ENCODE peak calls at places on chromosomes 3 and 15, in six cellular contexts. A is cardiac muscle cell, I is left ventricle myocardium inferior, T is HFF-Myc, Z is fibroblast of lung, D is hepatocyte. R is an unnamed sample.

GRCh38 chr15:26744894-26745293 is 28.0 kb downstream of the GABRB3 start:
- DNase-seq in A (no peak), I (no peak), T (no peak), Z (no peak), D (no peak), R (no peak)

GRCh38 chr15:99103279-99103678 is 1.6 kb upstream of the SYNM start:
- DNase-seq in A (no peak), I (no peak), T (no peak), Z (no peak), D (no peak), R (no peak)

GRCh38 chr3:15277861-15278260 is 54.5 kb downstream of the SH3BP5 start:
- DNase-seq in A (no peak), I (no peak), T (no peak), Z (no peak), D (no peak), R (no peak)

GRCh38 chr3:47000198-47000815 is 20.8 kb downstream of the NBEAL2 start:
- DNase-seq in A (no peak), I (no peak), T (no peak), Z (no peak), D (no peak), R (peak; percentile 38)

GRCh38 chr15:35603298-35603697 is 57.3 kb upstream of the DPH6 start:
- DNase-seq in A (no peak), I (no peak), T (peak; percentile 61), Z (peak; percentile 84), D (no peak), R (peak; percentile 85)

GRCh38 chr15:99486371-99487336 is 79.1 kb upstream of the MEF2A start:
- DNase-seq in A (peak; percentile 51), I (peak; percentile 89), T (peak; percentile 72), Z (peak; percentile 64), D (peak; percentile 82), R (peak; percentile 48)

GRCh38 chr15:81304226-81304625 is 19.7 kb downstream of the STARD5 start:
- DNase-seq in A (no peak), I (peak; percentile 40), T (no peak), Z (peak; percentile 82), D (no peak), R (peak; percentile 66)

GRCh38 chr3:8550619-8551018 is 49.0 kb downstream of the LMCD1 start:
- DNase-seq in A (no peak), I (peak; percentile 46), T (no peak), Z (no peak), D (no peak), R (no peak)

GRCh38 chr3:38157562-38157961 is 7.8 kb upstream of the OXSR1 start:
- DNase-seq in A (peak; percentile 28), I (no peak), T (no peak), Z (peak; percentile 13), D (peak; percentile 60), R (no peak)

GRCh38 chr3:104878395-104878794 is 488.3 kb upstream of the ALCAM start:
- DNase-seq in A (no peak), I (no peak), T (no peak), Z (peak; percentile 62), D (no peak), R (peak; percentile 26)

GRCh38 chr15:93422476-93422875 is 333.5 kb upstream of the RGMA start:
- DNase-seq in A (no peak), I (no peak), T (no peak), Z (no peak), D (no peak), R (no peak)

GRCh38 chr3:149384167-149384566 is 6.7 kb upstream of the TM4SF1 start:
- DNase-seq in A (no peak), I (no peak), T (no peak), Z (no peak), D (no peak), R (no peak)

GRCh38 chr3:66816110-66816761 is 181.9 kb upstream of the KBTBD8 start:
- DNase-seq in A (peak; percentile 93), I (no peak), T (peak; percentile 53), Z (peak; percentile 70), D (peak; percentile 71), R (peak; percentile 67)

GRCh38 chr15:94080416-94080815 is 150.9 kb upstream of the MCTP2 start:
- DNase-seq in A (no peak), I (peak; percentile 58), T (peak; percentile 66), Z (peak; percentile 83), D (no peak), R (peak; percentile 94)

GRCh38 chr3:32147509-32147908 is 41.1 kb downstream of the GPD1L start:
- DNase-seq in A (no peak), I (no peak), T (no peak), Z (peak; percentile 13), D (no peak), R (peak; percentile 27)

GRCh38 chr15:22806156-22806555 is 19.7 kb downstream of the NIPA1 start:
- DNase-seq in A (no peak), I (no peak), T (no peak), Z (no peak), D (no peak), R (no peak)

GRCh38 chr3:157662171-157662570 is 159.0 kb upstream of the VEPH1 start:
- DNase-seq in A (no peak), I (no peak), T (no peak), Z (no peak), D (no peak), R (no peak)

GRCh38 chr3:155024006-155024638 is 56.0 kb upstream of the MME start:
- DNase-seq in A (no peak), I (no peak), T (no peak), Z (peak; percentile 29), D (no peak), R (no peak)

GRCh38 chr15:50685191-50685975 is 1.2 kb downstream of the TRPM7 start:
- DNase-seq in A (no peak), I (no peak), T (no peak), Z (peak; percentile 11), D (no peak), R (no peak)

GRCh38 chr3:135271562-135272290 is 476.7 kb downstream of the EPHB1 start:
- DNase-seq in A (no peak), I (no peak), T (no peak), Z (no peak), D (no peak), R (no peak)

GRCh38 chr3:45988100-45988761 is 7.4 kb downstream of the FYCO1 start:
- DNase-seq in A (no peak), I (no peak), T (no peak), Z (peak; percentile 18), D (peak; percentile 46), R (peak; percentile 14)

GRCh38 chr3:60835796-60836195 is 415.5 kb downstream of the FHIT start:
- DNase-seq in A (no peak), I (no peak), T (no peak), Z (no peak), D (no peak), R (no peak)

GRCh38 chr15:62071711-62072308 is 5.0 kb downstream of the C2CD4A start:
- DNase-seq in A (peak; percentile 53), I (no peak), T (no peak), Z (peak; percentile 21), D (peak; percentile 59), R (peak; percentile 65)

GRCh38 chr3:9600597-9600996 is 47.0 kb upstream of the LHFPL4 start:
- DNase-seq in A (no peak), I (peak; percentile 50), T (no peak), Z (peak; percentile 6), D (no peak), R (no peak)

GRCh38 chr3:129664040-129664646 is 57.7 kb upstream of the PLXND1 start:
- DNase-seq in A (no peak), I (no peak), T (no peak), Z (no peak), D (no peak), R (no peak)

GRCh38 chr3:45929042-45929679 is 14.1 kb upstream of the CXCR6 start:
- DNase-seq in A (peak; percentile 51), I (no peak), T (no peak), Z (no peak), D (peak; percentile 54), R (peak; percentile 31)

GRCh38 chr15:34436956-34437442 is 609 bp downstream of the GOLGA8A start:
- DNase-seq in A (peak; percentile 76), I (peak; percentile 33), T (no peak), Z (peak; percentile 56), D (peak; percentile 65), R (peak; percentile 12)

DNA sequence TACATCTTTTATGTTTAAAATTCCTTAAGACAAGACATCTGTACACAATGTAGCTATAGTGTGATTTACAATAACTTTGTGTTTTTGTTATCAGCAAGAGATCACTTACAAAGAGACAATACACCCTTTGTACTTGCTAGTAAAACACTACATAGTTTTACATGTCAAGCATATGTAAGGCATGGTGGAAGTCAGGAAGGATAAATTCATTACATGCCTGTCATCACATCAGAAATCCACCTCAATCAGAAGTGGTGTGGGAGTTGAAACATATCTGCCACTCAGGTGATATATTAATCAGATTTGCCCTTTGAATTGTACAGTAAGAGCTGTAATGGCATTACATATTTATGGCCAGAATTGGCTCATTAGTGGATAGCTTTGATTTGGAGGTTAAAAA is 95.5 kb downstream of the MBNL1 start:
- DNase-seq in A (no peak), I (no peak), T (no peak), Z (no peak), D (no peak), R (no peak)
- TF ChIP-seq CTCF in A (no peak), I (no peak), T (no peak), Z (no peak), D (no peak), R (no peak)

GRCh38 chr15:101124731-101125558 is 126.9 kb downstream of the CHSY1 start:
- DNase-seq in A (no peak), I (no peak), T (no peak), Z (peak; percentile 99), D (no peak), R (peak; percentile 96)

GRCh38 chr15:101128696-101129095 is 123.2 kb downstream of the CHSY1 start:
- DNase-seq in A (no peak), I (no peak), T (no peak), Z (no peak), D (no peak), R (no peak)

GRCh38 chr15:101127503-101128076 is 124.3 kb downstream of the CHSY1 start:
- DNase-seq in A (no peak), I (peak; percentile 75), T (peak; percentile 84), Z (peak; percentile 98), D (peak; percentile 61), R (peak; percentile 97)

GRCh38 chr15:101128191-101128590 is 123.7 kb downstream of the CHSY1 start:
- DNase-seq in A (no peak), I (no peak), T (peak; percentile 94), Z (peak; percentile 98), D (peak; percentile 34), R (peak; percentile 99)

GRCh38 chr15:101126618-101127502 is 125.0 kb downstream of the CHSY1 start:
- DNase-seq in A (no peak), I (no peak), T (no peak), Z (peak; percentile 69), D (no peak), R (peak; percentile 89)
- H3K4me3 ChIP-seq in A (no peak overlapping the region), I (no peak overlapping the region), T (no peak overlapping the region), Z (no peak overlapping the region), D (no peak overlapping the region), R (no peak overlapping the region)

DNA sequence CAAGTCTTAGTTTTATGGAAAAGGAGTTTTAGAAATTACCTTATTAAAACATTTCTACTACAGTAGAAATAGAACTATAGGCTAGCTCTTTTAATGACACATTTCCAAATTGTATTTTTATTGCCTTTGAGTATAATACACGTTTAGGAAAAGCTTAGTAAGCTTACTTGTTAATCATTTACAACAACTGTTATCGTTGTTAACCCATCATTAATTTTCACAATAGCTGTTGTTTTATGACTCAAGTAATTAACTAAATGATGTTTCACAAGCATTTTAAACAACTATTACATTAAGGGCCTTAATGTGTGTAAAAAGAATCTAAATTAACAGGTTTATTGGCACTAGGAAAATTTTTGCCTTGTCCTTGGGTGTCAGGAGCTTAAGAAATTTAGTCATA is 120.5 kb upstream of the THRB start:
- DNase-seq in A (no peak), I (no peak), T (no peak), Z (no peak), D (no peak), R (no peak)
- TF ChIP-seq CTCF in A (no peak), I (no peak), T (no peak), Z (no peak), D (no peak), R (no peak)

GRCh38 chr3:188046561-188047213 is 107.3 kb upstream of the LPP start:
- DNase-seq in A (no peak), I (no peak), T (no peak), Z (peak; percentile 60), D (no peak), R (no peak)
- H3K4me3 ChIP-seq in A (no peak overlapping the region), I (no peak overlapping the region), T (no peak overlapping the region), Z (no peak overlapping the region), D (no peak overlapping the region), R (no peak overlapping the region)